ENCODE peak calls at places on chromosomes 6 and 20, in five cellular contexts. E is GM10248, Z is T-helper 2 cell, Y is mesenteric fat pad, B is NCI-H446 treated with DMSO at 0.1 percent for 48 hours. T is an unnamed sample.

GRCh38 chr6:51398064-51398740 is 579.5 kb downstream of the TFAP2B start:
- DNase-seq in E (peak), Z (no peak), Y (no peak), B (no peak), T (no peak)

GRCh38 chr6:26607434-26608230 is 10.9 kb downstream of the ABT1 start:
- DNase-seq in E (peak), Z (peak), Y (no peak), B (peak), T (peak)

GRCh38 chr6:92888316-92888715 is 531.0 kb downstream of the EPHA7 start:
- DNase-seq in E (no peak), Z (no peak), Y (no peak), B (no peak), T (no peak)

GRCh38 chr6:40906759-40907158 is 132.3 kb downstream of the UNC5CL start:
- DNase-seq in E (no peak), Z (no peak), Y (no peak), B (no peak), T (no peak)

GRCh38 chr6:6386010-6386409 is 65.5 kb upstream of the F13A1 start:
- DNase-seq in E (no peak), Z (no peak), Y (no peak), B (no peak), T (no peak)

GRCh38 chr20:19791887-19792286 is 33.8 kb downstream of the RIN2 start:
- DNase-seq in E (no peak), Z (no peak), Y (no peak), B (no peak), T (no peak)

GRCh38 chr6:112034236-112034990 is 19.5 kb upstream of the CCN6 start:
- DNase-seq in E (no peak), Z (peak), Y (no peak), B (no peak), T (no peak)

GRCh38 chr6:82612475-82612874 is 248.9 kb downstream of the TPBG start:
- DNase-seq in E (no peak), Z (no peak), Y (no peak), B (no peak), T (no peak)

GRCh38 chr6:148109732-148110131 is 232.9 kb upstream of the SASH1 start:
- DNase-seq in E (no peak), Z (no peak), Y (no peak), B (no peak), T (no peak)

T was measured in NCI-H1694 treated with DMSO at 0.1 percent for 48 hours.